ENCODE peak calls at places on chromosomes 11 and 22, in five cellular contexts. W is CD8-positive, alpha-beta memory T cell; Y is anterior cingulate cortex; V is MM.1S; O is fibroblast of lung. Q is an unnamed sample.

GRCh38 chr11:76782526-76783293 is 446 bp upstream of the TSKU start:
- DNase-seq in W (no peak), Y (peak; percentile 29), V (peak; percentile 91), O (peak; percentile 97), Q (no peak)

GRCh38 chr11:10886652-10887250 is 28.9 kb upstream of the ZBED5 start:
- DNase-seq in W (no peak), Y (no peak), V (no peak), O (no peak), Q (no peak)

GRCh38 chr22:28560005-28560742 is 119.5 kb downstream of the TTC28 start:
- DNase-seq in W (no peak), Y (no peak), V (no peak), O (peak; percentile 46), Q (no peak)

GRCh38 chr11:110989734-110990133 is 255.8 kb upstream of the POU2AF2 start:
- DNase-seq in W (no peak), Y (no peak), V (no peak), O (peak; percentile 96), Q (no peak)

GRCh38 chr11:74031310-74031676 is 22.4 kb upstream of the UCP3 start:
- DNase-seq in W (no peak), Y (no peak), V (no peak), O (peak; percentile 33), Q (no peak)

GRCh38 chr11:96008161-96008560 is 84.3 kb upstream of the MTMR2 start:
- DNase-seq in W (no peak), Y (no peak), V (no peak), O (peak; percentile 93), Q (no peak)

GRCh38 chr22:27129266-27129665 is 471.9 kb downstream of the MIAT start:
- DNase-seq in W (no peak), Y (no peak), V (no peak), O (peak; percentile 51), Q (no peak)

GRCh38 chr11:32358729-32359128 is 76.6 kb downstream of the WT1 start:
- DNase-seq in W (no peak), Y (no peak), V (no peak), O (no peak), Q (no peak)

GRCh38 chr11:17473071-17473744 is 3.4 kb downstream of the ABCC8 start:
- DNase-seq in W (no peak), Y (no peak), V (no peak), O (peak; percentile 2), Q (no peak)

GRCh38 chr22:21652010-21652546 is 10.0 kb downstream of the SDF2L1 start:
- DNase-seq in W (peak; percentile 77), Y (peak; percentile 55), V (peak; percentile 90), O (peak; percentile 83), Q (peak; percentile 73)

GRCh38 chr11:57881647-57882046 is 120.0 kb downstream of the CTNND1 start:
- DNase-seq in W (no peak), Y (no peak), V (no peak), O (no peak), Q (no peak)

GRCh38 chr11:88480217-88480616 is 142.7 kb upstream of the CTSC start:
- DNase-seq in W (no peak), Y (no peak), V (no peak), O (peak; percentile 75), Q (no peak)

GRCh38 chr22:33539902-33540751 is 380.1 kb downstream of the LARGE1 start:
- DNase-seq in W (no peak), Y (peak; percentile 7), V (no peak), O (peak; percentile 12), Q (no peak)

GRCh38 chr11:126277780-126278179 is 5.1 kb upstream of the TIRAP start:
- DNase-seq in W (no peak), Y (no peak), V (no peak), O (no peak), Q (no peak)

GRCh38 chr11:59528741-59529140 is 17.4 kb downstream of the OR4D9 start:
- DNase-seq in W (no peak), Y (no peak), V (no peak), O (no peak), Q (no peak)

GRCh38 chr11:45209904-45210699 is 63.7 kb downstream of the PRDM11 start:
- DNase-seq in W (no peak), Y (peak; percentile 20), V (no peak), O (peak; percentile 84), Q (no peak)

GRCh38 chr11:15053201-15053685 is 20.1 kb upstream of the CALCB start:
- DNase-seq in W (no peak), Y (no peak), V (no peak), O (peak; percentile 66), Q (no peak)

GRCh38 chr11:111731839-111732238 is 34.4 kb downstream of the PPP2R1B start:
- DNase-seq in W (no peak), Y (no peak), V (no peak), O (no peak), Q (no peak)

GRCh38 chr11:99368579-99368978 is 347.8 kb downstream of the CNTN5 start:
- DNase-seq in W (no peak), Y (no peak), V (no peak), O (peak; percentile 43), Q (no peak)

GRCh38 chr11:9568854-9569587 is 4.4 kb upstream of the WEE1 start:
- DNase-seq in W (no peak), Y (no peak), V (peak; percentile 42), O (peak; percentile 95), Q (no peak)

GRCh38 chr22:30574095-30574981 is at the start of gene GAL3ST1:
- DNase-seq in W (no peak), Y (peak; percentile 85), V (no peak), O (no peak), Q (no peak)

Q was measured in T-helper 9 cell.